ENCODE peak calls at places on chromosomes 4 and X, in six cellular contexts. Z, N, K, S, C and Y are unnamed samples.

GRCh38 chr4:1882850-1883271 is 11.7 kb downstream of the NSD2 start:
- DNase-seq in C (no peak), N (no peak), Z (peak), S (no peak), K (no peak), Y (no peak)

GRCh38 chr4:142778430-142778829 is 67.7 kb downstream of the INPP4B start:
- DNase-seq in S (no peak), N (no peak), C (no peak), K (no peak), Z (no peak), Y (no peak)

GRCh38 chr4:105637409-105638258 is 70.9 kb downstream of the INTS12 start:
- DNase-seq in K (no peak), C (no peak), S (peak), Z (peak), N (peak), Y (peak)

GRCh38 chrX:108468486-108468885 is 28.8 kb downstream of the COL4A5 start:
- DNase-seq in C (no peak), N (no peak), S (no peak), Z (no peak), K (no peak), Y (no peak)

GRCh38 chr4:173073939-173074500 is 94.6 kb upstream of the GALNT7 start:
- DNase-seq in N (no peak), K (no peak), C (no peak), S (no peak), Z (no peak), Y (no peak)

GRCh38 chr4:169219440-169219839 is 51.3 kb downstream of the SH3RF1 start:
- DNase-seq in Z (no peak), K (no peak), N (no peak), S (no peak), C (no peak), Y (no peak)

GRCh38 chr4:2462218-2462991 is 6.5 kb upstream of the RNF4 start:
- DNase-seq in C (peak), Z (peak), S (peak), K (peak), N (peak), Y (peak)

GRCh38 chr4:2785613-2786012 is 7.3 kb upstream of the SH3BP2 start:
- DNase-seq in C (no peak), S (peak), Z (peak), K (no peak), N (peak), Y (peak)

GRCh38 chr4:17066241-17066640 is 167.8 kb upstream of the LDB2 start:
- DNase-seq in Z (no peak), N (no peak), C (no peak), S (no peak), K (no peak), Y (no peak)

GRCh38 chrX:23935116-23935515 is 27.3 kb downstream of the CXorf58 start:
- DNase-seq in K (no peak), S (no peak), Z (no peak), C (no peak), N (no peak), Y (no peak)

GRCh38 chr4:9898596-9899345 is 117.3 kb downstream of the DRD5 start:
- DNase-seq in Z (peak), S (no peak), K (no peak), C (no peak), N (no peak), Y (no peak)

GRCh38 chr4:43485196-43485595 is 592.7 kb downstream of the GRXCR1 start:
- DNase-seq in K (no peak), C (no peak), N (no peak), Z (no peak), S (peak), Y (no peak)

GRCh38 chrX:5681159-5681558 is 547.5 kb downstream of the NLGN4X start:
- DNase-seq in K (no peak), Z (peak), S (peak), N (no peak), C (peak), Y (no peak)

GRCh38 chr4:122930877-122931276 is 8.5 kb upstream of the NUDT6 start:
- DNase-seq in S (peak), Z (peak), K (no peak), N (peak), C (no peak), Y (no peak)

GRCh38 chr4:150237110-150237852 is 159.0 kb downstream of the DCLK2 start:
- DNase-seq in Z (peak), K (no peak), C (no peak), N (no peak), S (no peak), Y (no peak)

GRCh38 chr4:180665994-180666818 is 1577.0 kb upstream of the TENM3 start:
- DNase-seq in Z (peak), C (peak), S (peak), K (no peak), N (peak), Y (no peak)

GRCh38 chr4:150867148-150867547 is 147.9 kb downstream of the LRBA start:
- DNase-seq in C (peak), N (peak), Z (peak), S (peak), K (peak), Y (peak)

GRCh38 chr4:123546123-123546654 is 149.6 kb downstream of the SPRY1 start:
- DNase-seq in K (no peak), C (no peak), Z (no peak), N (no peak), S (no peak), Y (no peak)

GRCh38 chr4:113781439-113782040 is 20.0 kb upstream of the CAMK2D start:
- DNase-seq in N (peak), C (peak), K (no peak), S (peak), Z (peak), Y (no peak)

GRCh38 chrX:37825225-37825842 is 22.0 kb downstream of the DYNLT3 start:
- DNase-seq in K (peak), N (peak), Z (peak), S (peak), C (no peak), Y (no peak)

GRCh38 chr4:185916231-185916630 is 104.2 kb upstream of the SORBS2 start:
- DNase-seq in N (no peak), S (no peak), K (no peak), C (no peak), Z (no peak), Y (no peak)

GRCh38 chr4:4327652-4328121 is 37.6 kb downstream of the ZBTB49 start:
- DNase-seq in C (no peak), S (no peak), N (no peak), Z (no peak), K (no peak), Y (no peak)

GRCh38 chr4:52588097-52588496 is 71.0 kb downstream of the USP46 start:
- DNase-seq in Z (peak), N (peak), S (peak), C (peak), K (no peak), Y (no peak)